ENCODE peak calls at places on chromosomes 7 and 10, in ten cellular contexts. V is WTC11; E is choroid plexus epithelial cell; K is SK-MEL-5; B is T-helper 1 cell; M is H54; Y is iPS DF 6.9; G is mesenteric fat pad; O is stimulated activated CD4-positive, alpha-beta T cell treated with anti-CD3 and anti-CD28 coated beads, Interleukin-2, amount 100 ng/mL, for 24 hours; S is RCC 7860. Z is an unnamed sample.
A peak's percentile ranks its signal among the peaks of the same experiment; 100 is the strongest.

GRCh38 chr10:122515588-122516231 is 44.8 kb upstream of the DMBT1 start:
- DNase-seq in Y (no peak), G (no peak), B (peak; percentile 36), V (no peak), O (peak; percentile 64), E (peak; percentile 18), S (peak; percentile 54), M (peak; percentile 36), K (no peak), Z (no peak)

GRCh38 chr7:958221-959200 is 4.0 kb upstream of the ADAP1 start:
- DNase-seq in V (no peak), S (no peak), G (no peak), M (no peak), K (no peak), B (no peak), E (no peak), O (no peak), Y (no peak), Z (no peak)

GRCh38 chr7:68722044-68722443 is 876.2 kb upstream of the AUTS2 start:
- DNase-seq in S (no peak), K (no peak), G (no peak), V (no peak), Y (no peak), E (no peak), O (no peak), M (no peak), B (no peak), Z (peak; percentile 14)

GRCh38 chr7:2525931-2526630 is 6.5 kb downstream of the LFNG start:
- DNase-seq in G (no peak), Y (no peak), E (peak; percentile 35), M (no peak), B (peak; percentile 3), S (no peak), O (no peak), K (no peak), V (no peak), Z (no peak)

GRCh38 chr10:102121739-102122372 is 1.7 kb upstream of the LDB1 start:
- DNase-seq in M (no peak), V (peak; percentile 51), E (peak; percentile 75), G (no peak), Y (no peak), B (no peak), S (no peak), O (no peak), K (peak; percentile 17), Z (no peak)

GRCh38 chr7:73520673-73521635 is 1.1 kb downstream of the BAZ1B start:
- DNase-seq in E (peak; percentile 41), O (no peak), B (no peak), M (no peak), K (peak; percentile 43), Y (no peak), G (no peak), V (no peak), S (no peak), Z (no peak)

GRCh38 chr10:77959384-77959783 is 32.8 kb upstream of the DLG5 start:
- DNase-seq in O (no peak), E (no peak), K (no peak), Y (no peak), S (no peak), M (no peak), G (no peak), V (no peak), B (no peak), Z (no peak)

GRCh38 chr10:76397210-76397881 is 965.9 kb downstream of the LRMDA start:
- DNase-seq in Y (no peak), G (no peak), M (no peak), O (no peak), S (no peak), V (no peak), K (no peak), B (no peak), E (peak; percentile 50), Z (no peak)

GRCh38 chr10:89134963-89135362 is 72.2 kb downstream of the CH25H start:
- DNase-seq in B (no peak), S (no peak), O (no peak), K (no peak), E (no peak), Y (no peak), G (no peak), M (no peak), V (no peak), Z (no peak)

GRCh38 chr10:4028838-4029583 is 244.0 kb upstream of the KLF6 start:
- DNase-seq in K (no peak), B (no peak), G (no peak), Y (no peak), V (no peak), S (no peak), E (no peak), M (no peak), O (no peak), Z (no peak)